ENCODE peak calls at places on chromosomes 16 and 17, in five cellular contexts. One of them, this sample, is unnamed.

GRCh38 chr16:35931722-35932121 is 2472.3 kb downstream of the TP53TG3F start:
- DNase-seq in cardiac muscle cell: no peak
- DNase-seq in mammary epithelial cell: no peak
- DNase-seq in GM23338: no peak
- DNase-seq in breast epithelium: no peak
- DNase-seq in this sample: no peak

GRCh38 chr17:77035526-77035925 is 105.2 kb upstream of the SEC14L1 start:
- DNase-seq in cardiac muscle cell: no peak
- DNase-seq in mammary epithelial cell: no peak
- DNase-seq in GM23338: no peak
- DNase-seq in breast epithelium: no peak
- DNase-seq in this sample: no peak

GRCh38 chr17:77774182-77774581 is 184.3 kb upstream of the TNRC6C start:
- DNase-seq in cardiac muscle cell: no peak
- DNase-seq in mammary epithelial cell: no peak
- DNase-seq in GM23338: no peak
- DNase-seq in breast epithelium: no peak
- DNase-seq in this sample: no peak

GRCh38 chr16:89047331-89048086 is 46.1 kb upstream of the ACSF3 start:
- DNase-seq in cardiac muscle cell: no peak
- DNase-seq in mammary epithelial cell: no peak
- DNase-seq in GM23338: no peak
- DNase-seq in breast epithelium: no peak
- DNase-seq in this sample: no peak

GRCh38 chr17:48997103-48997826 is at the start of gene IGF2BP1:
- DNase-seq in cardiac muscle cell: peak
- DNase-seq in mammary epithelial cell: no peak
- DNase-seq in GM23338: peak
- DNase-seq in breast epithelium: no peak
- DNase-seq in this sample: no peak

GRCh38 chr17:33463887-33464286 is 170.8 kb upstream of the ASIC2 start:
- DNase-seq in cardiac muscle cell: no peak
- DNase-seq in mammary epithelial cell: peak
- DNase-seq in GM23338: no peak
- DNase-seq in breast epithelium: no peak
- DNase-seq in this sample: no peak

GRCh38 chr17:28727727-28728363 is 743 bp upstream of the NEK8 start:
- DNase-seq in cardiac muscle cell: peak
- DNase-seq in mammary epithelial cell: peak
- DNase-seq in GM23338: peak
- DNase-seq in breast epithelium: peak
- DNase-seq in this sample: peak

GRCh38 chr16:75230471-75231110 is 11.8 kb downstream of the CTRB1 start:
- DNase-seq in cardiac muscle cell: no peak
- DNase-seq in mammary epithelial cell: no peak
- DNase-seq in GM23338: no peak
- DNase-seq in breast epithelium: no peak
- DNase-seq in this sample: no peak

GRCh38 chr17:67434061-67434525 is 57.0 kb downstream of the PITPNC1 start:
- DNase-seq in cardiac muscle cell: no peak
- DNase-seq in mammary epithelial cell: no peak
- DNase-seq in GM23338: no peak
- DNase-seq in breast epithelium: no peak
- DNase-seq in this sample: peak

GRCh38 chr17:41930009-41930832 is at the start of gene ODAD4:
- DNase-seq in cardiac muscle cell: peak
- DNase-seq in mammary epithelial cell: peak
- DNase-seq in GM23338: peak
- DNase-seq in breast epithelium: peak
- DNase-seq in this sample: peak

GRCh38 chr16:73232555-73233422 is 184.9 kb upstream of the ZFHX3 start:
- DNase-seq in cardiac muscle cell: no peak
- DNase-seq in mammary epithelial cell: peak
- DNase-seq in GM23338: no peak
- DNase-seq in breast epithelium: no peak
- DNase-seq in this sample: no peak

GRCh38 chr17:74922694-74923537 is at the start of gene USH1G:
- DNase-seq in cardiac muscle cell: peak
- DNase-seq in mammary epithelial cell: no peak
- DNase-seq in GM23338: peak
- DNase-seq in breast epithelium: no peak
- DNase-seq in this sample: no peak

GRCh38 chr17:63930951-63931575 is 1.1 kb downstream of the CD79B start:
- DNase-seq in cardiac muscle cell: no peak
- DNase-seq in mammary epithelial cell: no peak
- DNase-seq in GM23338: peak
- DNase-seq in breast epithelium: no peak
- DNase-seq in this sample: peak

GRCh38 chr17:795276-795675 is 13.1 kb downstream of the MRM3 start:
- DNase-seq in cardiac muscle cell: no peak
- DNase-seq in mammary epithelial cell: no peak
- DNase-seq in GM23338: no peak
- DNase-seq in breast epithelium: no peak
- DNase-seq in this sample: no peak
- H3K4me3 ChIP-seq in cardiac muscle cell: no peak
- H3K4me3 ChIP-seq in mammary epithelial cell: no peak
- H3K4me3 ChIP-seq in GM23338: no peak
- H3K4me3 ChIP-seq in breast epithelium: peak
- H3K4me3 ChIP-seq in this sample: peak

DNA sequence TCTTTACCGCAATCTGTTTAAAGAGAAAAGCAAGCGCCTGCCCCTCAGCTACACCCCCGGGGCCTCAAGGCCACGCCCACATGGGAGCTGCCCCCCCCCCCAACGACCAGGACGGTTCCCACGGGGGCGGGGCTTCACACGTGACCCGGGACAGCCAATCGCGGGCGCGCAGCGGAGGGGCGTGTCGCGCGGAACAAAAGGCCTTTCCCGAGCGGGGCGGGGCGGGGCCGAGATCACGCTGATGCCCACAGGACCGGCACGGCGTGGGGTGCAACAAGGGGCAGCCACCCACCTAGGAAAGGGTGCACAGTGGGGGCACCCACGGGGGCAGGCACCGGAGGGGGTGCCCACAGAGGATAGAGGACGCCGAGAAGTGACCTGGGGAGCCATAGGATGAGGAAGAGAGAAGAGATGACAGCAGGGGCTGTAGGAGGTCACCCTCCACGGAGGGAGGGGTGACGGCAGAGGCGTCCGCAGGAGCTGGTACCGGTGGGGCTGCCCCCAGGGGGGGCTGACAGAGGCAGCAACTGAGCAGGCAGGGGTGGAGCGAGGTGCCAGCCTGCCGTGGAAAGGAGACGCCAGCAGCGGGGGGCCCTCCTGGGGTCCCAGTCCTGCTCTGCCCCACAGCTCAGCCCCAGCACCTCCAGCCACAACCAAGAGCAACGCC is 6.2 kb downstream of the UNKL start:
- DNase-seq in cardiac muscle cell: peak
- DNase-seq in mammary epithelial cell: peak
- DNase-seq in GM23338: peak
- DNase-seq in breast epithelium: peak
- DNase-seq in this sample: peak
- H3K27ac ChIP-seq in cardiac muscle cell: peak
- H3K27ac ChIP-seq in mammary epithelial cell: no peak
- H3K27ac ChIP-seq in GM23338: no peak
- H3K27ac ChIP-seq in breast epithelium: peak
- H3K27ac ChIP-seq in this sample: peak

GRCh38 chr16:3188675-3188924 is 596 bp downstream of the OR1F1 start:
- DNase-seq in cardiac muscle cell: no peak
- DNase-seq in mammary epithelial cell: no peak
- DNase-seq in GM23338: no peak
- DNase-seq in breast epithelium: no peak
- DNase-seq in this sample: no peak

GRCh38 chr16:3190949-3191353 is 2.9 kb downstream of the OR1F1 start:
- DNase-seq in cardiac muscle cell: peak
- DNase-seq in mammary epithelial cell: no peak
- DNase-seq in GM23338: no peak
- DNase-seq in breast epithelium: no peak
- DNase-seq in this sample: no peak

GRCh38 chr16:3187798-3188674 is at the start of gene OR1F1:
- DNase-seq in cardiac muscle cell: peak
- DNase-seq in mammary epithelial cell: peak
- DNase-seq in GM23338: peak
- DNase-seq in breast epithelium: no peak
- DNase-seq in this sample: no peak

GRCh38 chr16:3188925-3189825 is 1.2 kb downstream of the OR1F1 start:
- DNase-seq in cardiac muscle cell: peak
- DNase-seq in mammary epithelial cell: peak
- DNase-seq in GM23338: peak
- DNase-seq in breast epithelium: no peak
- DNase-seq in this sample: no peak

DNA sequence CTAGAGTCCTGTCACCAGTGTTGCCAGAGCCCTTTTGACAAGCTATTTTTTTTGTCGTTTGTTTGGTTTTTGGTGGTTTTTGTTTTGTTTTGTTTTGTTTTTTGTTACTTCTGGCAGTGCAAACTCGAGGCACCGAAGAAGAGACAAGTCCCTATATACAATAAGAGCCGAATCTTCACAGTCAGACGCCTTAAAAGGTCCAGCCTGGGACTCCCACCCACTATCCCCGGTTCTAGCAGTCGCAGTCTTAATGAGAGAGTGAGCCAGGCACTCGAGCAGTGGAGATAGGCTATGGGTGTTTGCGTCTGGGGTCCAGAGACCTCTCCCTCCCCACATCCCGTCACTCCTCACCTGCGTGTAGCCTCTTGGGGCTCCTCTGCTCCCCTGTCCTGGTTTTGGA is 1.9 kb downstream of the OR1F1 start:
- DNase-seq in cardiac muscle cell: no peak
- DNase-seq in mammary epithelial cell: no peak
- DNase-seq in GM23338: no peak
- DNase-seq in breast epithelium: no peak
- DNase-seq in this sample: no peak
- H3K4me3 ChIP-seq in cardiac muscle cell: peak
- H3K4me3 ChIP-seq in mammary epithelial cell: no peak
- H3K4me3 ChIP-seq in GM23338: peak
- H3K4me3 ChIP-seq in breast epithelium: no peak
- H3K4me3 ChIP-seq in this sample: no peak

GRCh38 chr17:1898872-1899271 is 69.1 kb downstream of the RPA1 start:
- DNase-seq in cardiac muscle cell: no peak
- DNase-seq in mammary epithelial cell: no peak
- DNase-seq in GM23338: no peak
- DNase-seq in breast epithelium: no peak
- DNase-seq in this sample: no peak
- H3K27ac ChIP-seq in cardiac muscle cell: peak
- H3K27ac ChIP-seq in mammary epithelial cell: no peak
- H3K27ac ChIP-seq in GM23338: no peak
- H3K27ac ChIP-seq in breast epithelium: no peak
- H3K27ac ChIP-seq in this sample: no peak